ENCODE peak calls at places on chromosome 3, in ten cellular contexts. C, A, J, G, D, V, M, X, I and T are unnamed samples.
A peak's percentile ranks its signal among the peaks of the same experiment; 100 is the strongest.

GRCh38 chr3:157794771-157795170 is 291.6 kb upstream of the VEPH1 start:
- DNase-seq in J (no peak), C (no peak), A (no peak), G (no peak), D (no peak), I (no peak), V (no peak), X (no peak), M (no peak), T (no peak)

GRCh38 chr3:165778891-165779290 is 58.3 kb downstream of the BCHE start:
- DNase-seq in A (no peak), X (no peak), V (no peak), I (no peak), M (no peak), D (no peak), J (no peak), G (no peak), C (no peak), T (no peak)

GRCh38 chr3:61157414-61157813 is 93.8 kb downstream of the FHIT start:
- DNase-seq in M (no peak), J (no peak), C (no peak), I (no peak), A (no peak), X (no peak), G (no peak), V (no peak), D (no peak), T (no peak)

GRCh38 chr3:111531446-111531845 is 10.6 kb upstream of the CD96 start:
- DNase-seq in J (no peak), C (no peak), X (no peak), V (no peak), A (no peak), M (no peak), I (no peak), G (no peak), D (no peak), T (peak; percentile 33)

GRCh38 chr3:134104031-134104430 is 74.3 kb upstream of the SLCO2A1 start:
- DNase-seq in G (no peak), J (no peak), D (no peak), C (no peak), M (no peak), I (no peak), V (no peak), X (no peak), A (no peak), T (no peak)

GRCh38 chr3:120636790-120637401 is 40.8 kb downstream of the NDUFB4 start:
- DNase-seq in G (no peak), J (no peak), X (no peak), A (no peak), D (no peak), M (no peak), C (no peak), I (no peak), V (no peak), T (no peak)

GRCh38 chr3:125129512-125129962 is 73.7 kb upstream of the HEG1 start:
- DNase-seq in C (no peak), G (peak; percentile 62), M (peak; percentile 88), X (no peak), D (peak; percentile 91), J (peak; percentile 38), A (peak; percentile 37), I (no peak), V (peak; percentile 47), T (peak; percentile 97)

GRCh38 chr3:12622335-12622734 is 41.6 kb downstream of the RAF1 start:
- DNase-seq in J (no peak), X (no peak), M (no peak), V (no peak), D (no peak), G (no peak), C (no peak), I (no peak), A (no peak), T (no peak)

GRCh38 chr3:114319453-114319852 is 25.6 kb downstream of the TIGIT start:
- DNase-seq in V (no peak), X (no peak), A (no peak), C (no peak), I (no peak), J (no peak), D (no peak), G (no peak), M (no peak), T (peak; percentile 77)

GRCh38 chr3:81622395-81622794 is 139.1 kb downstream of the GBE1 start:
- DNase-seq in M (no peak), D (no peak), C (no peak), I (no peak), A (no peak), J (no peak), X (no peak), V (no peak), G (no peak), T (peak; percentile 2)

GRCh38 chr3:139198929-139199328 is 144.9 kb upstream of the MRPS22 start:
- DNase-seq in I (no peak), V (no peak), C (no peak), G (no peak), J (no peak), M (no peak), X (no peak), D (no peak), A (no peak), T (no peak)

GRCh38 chr3:139198186-139198585 is 145.6 kb upstream of the MRPS22 start:
- DNase-seq in M (no peak), A (no peak), J (no peak), D (no peak), C (no peak), V (no peak), G (no peak), X (no peak), I (no peak), T (no peak)

GRCh38 chr3:139201446-139202225 is 142.2 kb upstream of the MRPS22 start:
- DNase-seq in J (no peak), G (no peak), I (no peak), V (no peak), X (no peak), M (no peak), A (no peak), C (no peak), D (no peak), T (no peak)

GRCh38 chr3:139199421-139200010 is 144.3 kb upstream of the MRPS22 start:
- DNase-seq in D (no peak), G (no peak), M (no peak), V (no peak), X (no peak), I (no peak), A (no peak), C (no peak), J (no peak), T (no peak)

GRCh38 chr3:139197251-139197650 is 146.6 kb upstream of the MRPS22 start:
- DNase-seq in C (no peak), M (no peak), J (no peak), V (no peak), I (no peak), G (no peak), A (no peak), X (no peak), D (no peak), T (no peak)
- H3K27ac ChIP-seq in C (no peak overlapping the region), M (no peak overlapping the region), J (no peak overlapping the region), V (no peak overlapping the region), I (no peak overlapping the region), G (no peak overlapping the region), A (no peak overlapping the region), X (no peak overlapping the region), D (no peak overlapping the region), T (no peak overlapping the region)

DNA sequence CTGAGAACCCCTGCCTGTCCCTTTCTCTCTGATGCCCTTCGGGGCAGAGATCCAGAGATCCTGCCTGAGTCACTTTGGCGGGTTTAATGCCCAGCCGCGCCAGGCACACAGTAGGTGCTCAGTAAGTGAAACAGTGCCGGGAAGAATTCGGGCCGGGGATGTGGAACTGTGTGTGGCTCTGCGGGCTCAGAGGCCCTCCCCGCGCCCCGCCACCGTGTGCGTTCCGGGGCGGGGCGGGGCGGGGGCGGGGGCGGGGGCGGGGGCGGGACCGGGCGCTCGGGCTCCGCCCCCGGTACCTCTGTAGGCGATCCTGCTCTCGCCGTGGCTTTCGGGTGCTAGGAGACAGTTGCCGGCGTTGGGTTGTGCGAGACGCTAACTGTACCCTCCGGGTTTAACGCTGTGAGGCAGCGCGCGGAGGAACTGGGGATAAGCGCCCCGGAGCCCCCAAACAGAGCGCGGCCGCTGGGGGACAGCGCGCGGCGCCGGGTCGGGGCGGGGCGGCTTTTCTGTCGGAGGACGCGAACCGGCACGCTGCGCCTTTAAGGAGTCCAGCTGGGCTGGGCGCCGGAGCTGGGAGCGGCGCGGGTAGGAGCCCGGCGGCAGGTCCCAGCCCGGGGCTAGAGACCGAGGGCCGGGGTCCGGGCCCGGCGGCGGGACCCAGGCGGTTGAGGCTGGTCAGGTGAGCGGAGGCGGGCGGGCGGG is at the start of gene ABHD6:
- DNase-seq in V (peak; percentile 82), C (peak; percentile 83), X (peak; percentile 12), D (peak; percentile 89), A (peak; percentile 79), M (peak; percentile 71), J (peak; percentile 83), I (peak; percentile 81), G (peak; percentile 65), T (peak; percentile 57)
- TF ChIP-seq CTCF in V (peak; percentile 18), C (no peak), X (no peak), D (no peak), A (no peak), M (peak; percentile 54), J (peak; percentile 38), I (no peak), G (peak; percentile 66), T (no peak)

GRCh38 chr3:192409838-192410683 is 317.3 kb downstream of the FGF12 start:
- DNase-seq in I (no peak), M (no peak), G (no peak), J (peak; percentile 31), V (no peak), D (no peak), A (no peak), C (no peak), X (no peak), T (no peak)
- H3K27ac ChIP-seq in I (no peak overlapping the region), M (no peak overlapping the region), G (no peak overlapping the region), J (peak overlapping the region; percentile 20), V (no peak overlapping the region), D (peak overlapping the region; percentile 27), A (no peak overlapping the region), C (peak overlapping the region; percentile 67), X (no peak overlapping the region), T (no peak overlapping the region)

GRCh38 chr3:131194816-131195215 is 168.1 kb downstream of the NEK11 start:
- DNase-seq in A (no peak), X (no peak), D (no peak), C (no peak), M (no peak), I (no peak), G (no peak), V (no peak), J (no peak), T (no peak)

GRCh38 chr3:131192701-131193100 is 166.0 kb downstream of the NEK11 start:
- DNase-seq in G (no peak), M (no peak), V (no peak), I (no peak), X (no peak), D (no peak), C (no peak), A (no peak), J (no peak), T (no peak)

DNA sequence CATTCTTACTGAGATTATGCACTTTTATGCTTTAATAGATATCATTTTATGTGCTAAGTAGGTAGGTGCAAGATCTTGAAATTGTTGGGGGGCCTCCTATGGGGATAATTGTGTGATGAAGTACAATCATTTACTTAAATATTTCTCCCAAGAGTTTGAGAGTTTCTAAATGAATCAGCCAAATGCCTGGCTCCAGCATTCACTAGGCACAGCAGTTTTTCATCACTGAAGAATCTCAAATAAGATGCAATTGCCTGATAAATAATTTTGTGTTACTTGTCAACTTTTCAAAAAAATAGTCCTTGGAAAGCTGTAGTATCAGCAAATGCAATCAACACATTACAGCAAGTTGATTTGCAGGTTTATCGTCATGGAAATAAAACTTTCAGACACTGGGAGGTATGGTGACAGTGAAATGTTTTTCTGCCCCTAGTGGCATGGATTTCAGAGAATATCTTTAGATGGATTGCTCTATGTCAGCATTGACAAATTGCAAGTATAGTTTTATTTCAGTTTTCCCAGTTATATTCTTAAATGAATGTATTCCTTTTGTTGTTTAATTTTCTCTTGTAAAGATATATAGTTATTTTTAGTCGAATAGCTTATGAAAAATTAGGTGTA is 167.1 kb downstream of the NEK11 start:
- DNase-seq in D (no peak), I (no peak), C (no peak), G (no peak), V (no peak), J (no peak), M (no peak), A (no peak), X (no peak), T (no peak)
- TF ChIP-seq CTCF in D (no peak), I (no peak), C (no peak), G (no peak), V (no peak), J (no peak), M (peak; percentile 17), A (no peak), X (no peak), T (no peak)